ENCODE peak calls at places on chromosomes 11 and 22, in four cellular contexts. A is GM12878, P is K562, I is HepG2. S is an unnamed sample.

GRCh38 chr11:60477035-60477445 is 15.5 kb upstream of the MS4A12 start:
- DNase-seq in A (no peak), P (no peak), I (no peak), S (no peak)

GRCh38 chr22:19517171-19517500 is 7.1 kb downstream of the CLDN5 start:
- DNase-seq in A (no peak), P (no peak), I (no peak), S (no peak)

GRCh38 chr22:50302041-50302541 is 5.4 kb downstream of the PLXNB2 start:
- DNase-seq in A (no peak), P (no peak), I (no peak), S (no peak)

GRCh38 chr22:20591660-20592310 is 84.4 kb downstream of the MED15 start:
- DNase-seq in A (no peak), P (peak), I (peak), S (no peak)

GRCh38 chr11:118290923-118291322 is 13.6 kb upstream of the CD3E start:
- DNase-seq in A (no peak), P (no peak), I (peak), S (no peak)

GRCh38 chr11:88174627-88175003 is 628 bp downstream of the RAB38 start:
- DNase-seq in A (no peak), P (no peak), I (no peak), S (peak)

GRCh38 chr11:12140186-12140938 is 30.0 kb downstream of the MICAL2 start:
- DNase-seq in A (no peak), P (no peak), I (no peak), S (no peak)

GRCh38 chr11:46951864-46952263 is 15.3 kb downstream of the CSTPP1 start:
- DNase-seq in A (no peak), P (no peak), I (no peak), S (no peak)

GRCh38 chr22:29661355-29661754 is 57.9 kb downstream of the NF2 start:
- DNase-seq in A (no peak), P (no peak), I (no peak), S (no peak)

GRCh38 chr11:126352934-126353801 is 2.3 kb upstream of the ST3GAL4 start:
- DNase-seq in A (peak), P (peak), I (peak), S (no peak)

GRCh38 chr11:120272303-120272702 is 32.4 kb downstream of the POU2F3 start:
- DNase-seq in A (no peak), P (no peak), I (no peak), S (no peak)

GRCh38 chr11:120184371-120184945 is 26.4 kb upstream of the OAF start:
- DNase-seq in A (no peak), P (no peak), I (no peak), S (no peak)

GRCh38 chr11:27716850-27717249 is 16.6 kb upstream of the BDNF start:
- DNase-seq in A (no peak), P (no peak), I (no peak), S (no peak)

GRCh38 chr11:10908215-10908990 is 50.5 kb upstream of the ZBED5 start:
- DNase-seq in A (no peak), P (no peak), I (no peak), S (no peak)

GRCh38 chr11:10657308-10658271 is 36.0 kb downstream of the IRAG1 start:
- DNase-seq in A (peak), P (no peak), I (no peak), S (no peak)

GRCh38 chr11:45332486-45332934 is 46.4 kb upstream of the SYT13 start:
- DNase-seq in A (no peak), P (peak), I (peak), S (peak)

GRCh38 chr22:43183496-43184263 is 3.3 kb downstream of the TTLL12 start:
- DNase-seq in A (no peak), P (peak), I (peak), S (no peak)

DNA sequence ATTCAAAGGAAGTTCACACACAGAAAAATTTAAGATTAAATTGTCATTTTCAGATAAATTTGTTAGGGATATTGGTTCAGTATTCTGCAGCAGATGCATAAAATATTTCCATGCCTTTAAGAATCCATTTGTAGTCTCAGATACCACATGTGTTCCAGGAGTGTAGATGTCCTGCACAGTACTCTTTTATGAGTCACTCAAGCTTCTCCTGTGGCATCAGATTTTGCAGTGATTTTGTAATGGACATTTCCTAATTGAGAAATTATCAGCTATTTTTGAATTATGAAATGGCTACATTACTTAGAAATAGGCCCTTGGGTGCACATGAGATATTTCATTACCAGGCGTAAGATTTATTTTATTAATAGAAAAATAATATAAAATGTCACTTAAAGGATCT is 18.9 kb downstream of the MMP3 start:
- DNase-seq in A (no peak), P (no peak), I (no peak), S (no peak)
- TF ChIP-seq TARDBP in A (no peak), P (no peak), I (no peak), S (no peak)

GRCh38 chr11:133896642-133897330 is 51.5 kb upstream of the SPATA19 start:
- DNase-seq in A (no peak), P (no peak), I (no peak), S (no peak)
- TF ChIP-seq TARDBP in A (no peak), P (no peak), I (no peak), S (no peak)

DNA sequence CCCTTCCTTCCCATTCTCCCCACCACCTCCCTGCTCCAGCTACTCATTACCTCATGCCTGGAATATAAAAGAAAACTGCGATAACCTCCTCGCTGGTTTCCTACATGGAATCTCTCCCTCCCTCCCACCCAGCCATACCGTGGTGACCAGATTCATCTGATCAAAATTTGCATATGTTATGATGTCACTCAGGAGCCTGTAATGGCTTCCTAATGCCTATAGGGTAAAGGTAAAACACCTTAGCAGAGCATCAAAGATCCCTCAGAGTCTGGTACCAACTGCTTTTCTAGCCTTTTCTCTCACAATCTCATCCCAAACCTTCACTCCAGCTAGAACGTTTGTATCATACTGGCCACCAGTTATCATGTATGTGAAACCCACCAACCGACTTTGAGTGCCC is 19.6 kb downstream of the RTN4RL2 start:
- DNase-seq in A (no peak), P (peak), I (no peak), S (no peak)
- TF ChIP-seq TARDBP in A (no peak), P (no peak), I (no peak), S (no peak)

DNA sequence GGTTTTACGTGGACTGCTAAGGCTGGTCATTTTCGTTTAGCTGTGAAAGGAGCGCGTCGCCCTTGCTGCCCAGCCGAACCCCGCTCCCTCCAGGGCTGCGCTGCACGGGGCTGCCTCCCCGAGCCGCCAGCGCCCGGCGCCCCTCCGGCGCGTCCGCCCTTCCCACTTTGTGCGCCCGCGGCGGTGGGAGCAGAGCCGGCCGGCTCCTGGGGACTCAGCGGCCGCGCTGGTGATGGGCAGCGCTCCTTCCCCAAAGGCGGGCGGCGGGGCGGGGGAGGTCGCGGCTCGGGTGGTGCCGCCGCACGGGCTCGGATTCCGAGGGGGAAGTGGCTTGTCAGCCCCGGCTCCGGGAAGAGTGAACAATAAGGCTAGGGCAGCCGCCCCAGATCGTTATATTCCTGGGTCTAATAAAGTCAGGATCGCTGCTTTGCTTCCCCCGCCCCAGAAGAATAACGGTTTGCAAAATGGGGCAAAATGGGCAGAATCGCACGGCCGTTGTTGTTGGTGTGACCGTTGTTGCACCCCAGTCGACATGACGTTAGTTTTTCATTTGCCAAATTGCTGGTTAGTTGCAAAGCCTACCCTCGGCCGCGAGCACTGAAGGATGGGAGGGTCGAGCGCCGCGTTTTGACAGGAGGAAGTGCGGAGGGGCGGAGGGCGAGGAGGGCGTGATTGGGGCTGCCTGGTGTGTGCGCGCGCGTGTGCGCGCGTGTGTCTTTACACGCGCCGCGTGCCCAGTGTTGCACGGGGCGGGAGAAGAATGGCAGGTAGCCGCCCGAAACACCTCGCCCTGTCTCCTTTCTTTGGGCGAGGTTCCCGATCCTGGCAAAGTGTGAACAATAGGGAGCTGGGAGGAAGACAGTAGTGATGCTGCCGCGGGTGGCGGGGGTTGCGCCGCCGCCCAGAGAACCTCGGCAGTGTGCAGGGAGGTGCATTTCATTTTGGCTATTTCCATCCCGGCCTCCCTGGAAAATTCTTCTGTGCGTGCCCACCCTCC is 829 bp downstream of the NCAM1 start:
- DNase-seq in A (no peak), P (no peak), I (no peak), S (peak)
- TF ChIP-seq TARDBP in A (no peak), P (no peak), I (no peak), S (no peak)

DNA sequence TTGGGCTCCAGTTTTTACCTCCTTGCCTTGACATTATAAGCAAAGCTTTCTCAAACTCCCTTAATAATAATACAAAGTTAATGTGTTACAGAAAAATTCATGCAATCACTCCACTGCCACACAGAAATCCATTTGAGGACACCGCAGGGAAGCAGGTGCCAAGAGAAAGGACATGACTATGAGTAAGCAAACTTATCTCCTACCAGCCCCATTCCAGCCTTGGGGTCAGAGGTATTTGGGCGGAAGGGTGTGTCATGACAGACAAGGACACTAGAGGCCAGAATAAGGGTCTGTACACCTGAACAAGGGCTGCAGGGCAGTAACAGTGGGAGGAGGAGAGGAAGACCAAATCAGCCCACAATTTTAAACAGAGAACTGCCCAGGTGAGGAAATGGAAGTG is 5.9 kb downstream of the GNG3 start:
- DNase-seq in A (no peak), P (peak), I (no peak), S (no peak)
- TF ChIP-seq TARDBP in A (no peak), P (no peak), I (no peak), S (no peak)

GRCh38 chr22:48568736-48569330 is 1258.8 kb downstream of the BRD1 start:
- DNase-seq in A (no peak), P (no peak), I (no peak), S (no peak)
- TF ChIP-seq TARDBP in A (no peak), P (no peak), I (no peak), S (no peak)

S was measured in HEK293T.